ENCODE peak calls at places on chromosomes 3 and 15, in ten cellular contexts. A is RWPE1; U is activated CD4-positive, alpha-beta T cell treated with anti-CD3 and anti-CD28 coated beads for 1 hour; T is endothelial cell; L is substantia nigra; S is SK-N-SH; M is A673; H is NCI-H1105 treated with DMSO at 0.1 percent for 48 hours; B is effector CD4-positive, alpha-beta T cell; W is HFF-Myc. K is an unnamed sample.

GRCh38 chr3:51706788-51707731 is at the start of gene GRM2:
- DNase-seq in U (no peak), T (peak), M (peak), A (peak), B (no peak), H (peak), L (peak), S (peak), W (peak), K (peak)

GRCh38 chr3:97863025-97863424 is 41.2 kb downstream of the CRYBG3 start:
- DNase-seq in M (no peak), A (peak), L (no peak), H (no peak), S (no peak), B (no peak), U (no peak), T (no peak), W (no peak), K (no peak)

GRCh38 chr3:152305075-152305474 is 36.3 kb downstream of the MBNL1 start:
- DNase-seq in L (no peak), B (no peak), A (no peak), M (no peak), T (no peak), U (no peak), W (no peak), H (no peak), S (no peak), K (no peak)

GRCh38 chr15:38660726-38661125 is 96.1 kb upstream of the RASGRP1 start:
- DNase-seq in U (no peak), M (no peak), L (no peak), S (no peak), B (no peak), A (no peak), T (no peak), W (no peak), H (no peak), K (no peak)

GRCh38 chr3:53102601-53103147 is 27.6 kb downstream of the RFT1 start:
- DNase-seq in W (peak), B (no peak), S (no peak), U (no peak), A (no peak), T (no peak), H (no peak), L (no peak), M (no peak), K (no peak)

GRCh38 chr3:127680790-127681189 is 8.0 kb downstream of the ABTB1 start:
- DNase-seq in L (no peak), B (no peak), S (no peak), H (no peak), A (no peak), T (no peak), U (no peak), W (no peak), M (no peak), K (no peak)

GRCh38 chr15:68487087-68487843 is 55.3 kb upstream of the ITGA11 start:
- DNase-seq in T (no peak), M (no peak), L (no peak), H (no peak), B (no peak), S (no peak), A (no peak), W (no peak), U (no peak), K (no peak)

GRCh38 chr15:75733761-75734651 is 21.4 kb upstream of the CSPG4 start:
- DNase-seq in S (no peak), M (no peak), B (no peak), A (no peak), T (no peak), U (no peak), L (no peak), H (no peak), W (no peak), K (no peak)

GRCh38 chr3:63975705-63976104 is 47.6 kb downstream of the PSMD6 start:
- DNase-seq in M (peak), W (no peak), A (peak), H (no peak), U (no peak), L (peak), S (no peak), T (no peak), B (no peak), K (no peak)

GRCh38 chr15:74317820-74318375 is 49.5 kb downstream of the CYP11A1 start:
- DNase-seq in H (peak), B (no peak), S (peak), T (peak), L (no peak), M (peak), W (peak), A (no peak), U (no peak), K (no peak)

GRCh38 chr3:4464579-4464978 is 2.5 kb downstream of the SUMF1 start:
- DNase-seq in U (no peak), L (no peak), T (no peak), B (no peak), W (no peak), S (no peak), H (no peak), M (no peak), A (no peak), K (no peak)

GRCh38 chr15:34011476-34011875 is 27.5 kb downstream of the AVEN start:
- DNase-seq in L (no peak), T (no peak), M (no peak), W (no peak), B (no peak), S (no peak), A (no peak), H (no peak), U (no peak), K (no peak)

GRCh38 chr3:86954751-86955150 is 36.2 kb downstream of the VGLL3 start:
- DNase-seq in B (no peak), A (no peak), U (no peak), T (no peak), L (no peak), H (no peak), W (no peak), S (no peak), M (peak), K (no peak)

GRCh38 chr3:57977755-57978715 is 30.2 kb upstream of the FLNB start:
- DNase-seq in L (no peak), B (no peak), S (peak), T (no peak), M (no peak), A (peak), H (no peak), W (no peak), U (no peak), K (no peak)

GRCh38 chr15:63043391-63044076 is 987 bp downstream of the TPM1 start:
- DNase-seq in M (no peak), H (peak), U (no peak), A (no peak), W (no peak), T (peak), S (peak), B (no peak), L (no peak), K (no peak)

GRCh38 chr15:29115093-29115991 is 154.3 kb downstream of the NSMCE3 start:
- DNase-seq in A (no peak), L (no peak), U (no peak), T (peak), W (no peak), B (no peak), H (no peak), M (no peak), S (peak), K (peak)

GRCh38 chr15:27359586-27359985 is 388.6 kb downstream of the GABRG3 start:
- DNase-seq in U (no peak), L (no peak), H (no peak), A (no peak), S (no peak), W (no peak), B (no peak), T (no peak), M (no peak), K (no peak)

GRCh38 chr15:92839696-92840095 is 60.4 kb upstream of the CHD2 start:
- DNase-seq in T (no peak), A (no peak), L (no peak), U (no peak), M (no peak), H (peak), S (no peak), W (no peak), B (no peak), K (no peak)